ENCODE peak calls at places on chromosome 19, in eight cellular contexts. One of them, this sample, is unnamed.
A peak's percentile ranks its signal among the peaks of the same experiment; 100 is the strongest.

GRCh38 chr19:41597600-41598041 is 21.7 kb downstream of the CEACAM21 start:
- DNase-seq in germinal center: peak; percentile 88
- DNase-seq in fibroblast of the aortic adventitia: peak; percentile 70
- DNase-seq in activated T-cell treated with anti-CD3 and anti-CD28 coated beads, Interleukin-2, amount 50 U/mL, for 72 hours: peak; percentile 72
- DNase-seq in T-helper 2 cell: peak; percentile 57
- DNase-seq in HTR-8/SVneo: peak; percentile 81
- DNase-seq in stimulated activated CD8-positive, alpha-beta memory T cell treated with anti-CD3 and anti-CD28 coated beads, Interleukin-2, amount 100 ng/mL, for 1 hour: peak; percentile 53
- DNase-seq in chondrocyte: no peak
- DNase-seq in this sample: peak; percentile 48

GRCh38 chr19:38836438-38837303 is 5.1 kb upstream of the ECH1 start:
- DNase-seq in germinal center: no peak
- DNase-seq in fibroblast of the aortic adventitia: no peak
- DNase-seq in activated T-cell treated with anti-CD3 and anti-CD28 coated beads, Interleukin-2, amount 50 U/mL, for 72 hours: no peak
- DNase-seq in T-helper 2 cell: no peak
- DNase-seq in HTR-8/SVneo: no peak
- DNase-seq in stimulated activated CD8-positive, alpha-beta memory T cell treated with anti-CD3 and anti-CD28 coated beads, Interleukin-2, amount 100 ng/mL, for 1 hour: no peak
- DNase-seq in chondrocyte: no peak
- DNase-seq in this sample: no peak

GRCh38 chr19:2613507-2614295 is 88.8 kb downstream of the GNG7 start:
- DNase-seq in germinal center: peak; percentile 64
- DNase-seq in fibroblast of the aortic adventitia: peak; percentile 50
- DNase-seq in activated T-cell treated with anti-CD3 and anti-CD28 coated beads, Interleukin-2, amount 50 U/mL, for 72 hours: peak; percentile 56
- DNase-seq in T-helper 2 cell: peak; percentile 50
- DNase-seq in HTR-8/SVneo: no peak
- DNase-seq in stimulated activated CD8-positive, alpha-beta memory T cell treated with anti-CD3 and anti-CD28 coated beads, Interleukin-2, amount 100 ng/mL, for 1 hour: peak; percentile 39
- DNase-seq in chondrocyte: peak; percentile 72
- DNase-seq in this sample: no peak

GRCh38 chr19:48341006-48341405 is 15.7 kb downstream of the EMP3 start:
- DNase-seq in germinal center: no peak
- DNase-seq in fibroblast of the aortic adventitia: no peak
- DNase-seq in activated T-cell treated with anti-CD3 and anti-CD28 coated beads, Interleukin-2, amount 50 U/mL, for 72 hours: no peak
- DNase-seq in T-helper 2 cell: no peak
- DNase-seq in HTR-8/SVneo: no peak
- DNase-seq in stimulated activated CD8-positive, alpha-beta memory T cell treated with anti-CD3 and anti-CD28 coated beads, Interleukin-2, amount 100 ng/mL, for 1 hour: no peak
- DNase-seq in chondrocyte: no peak
- DNase-seq in this sample: no peak

GRCh38 chr19:50155520-50156109 is 7.5 kb downstream of the IZUMO2 start:
- DNase-seq in germinal center: no peak
- DNase-seq in fibroblast of the aortic adventitia: no peak
- DNase-seq in activated T-cell treated with anti-CD3 and anti-CD28 coated beads, Interleukin-2, amount 50 U/mL, for 72 hours: no peak
- DNase-seq in T-helper 2 cell: no peak
- DNase-seq in HTR-8/SVneo: no peak
- DNase-seq in stimulated activated CD8-positive, alpha-beta memory T cell treated with anti-CD3 and anti-CD28 coated beads, Interleukin-2, amount 100 ng/mL, for 1 hour: no peak
- DNase-seq in chondrocyte: no peak
- DNase-seq in this sample: no peak

GRCh38 chr19:4445963-4446668 is 11.5 kb downstream of the UBXN6 start:
- DNase-seq in germinal center: no peak
- DNase-seq in fibroblast of the aortic adventitia: no peak
- DNase-seq in activated T-cell treated with anti-CD3 and anti-CD28 coated beads, Interleukin-2, amount 50 U/mL, for 72 hours: no peak
- DNase-seq in T-helper 2 cell: no peak
- DNase-seq in HTR-8/SVneo: no peak
- DNase-seq in stimulated activated CD8-positive, alpha-beta memory T cell treated with anti-CD3 and anti-CD28 coated beads, Interleukin-2, amount 100 ng/mL, for 1 hour: no peak
- DNase-seq in chondrocyte: no peak
- DNase-seq in this sample: no peak

GRCh38 chr19:1266116-1266817 is 2.9 kb upstream of the CIRBP start:
- DNase-seq in germinal center: peak; percentile 86
- DNase-seq in fibroblast of the aortic adventitia: peak; percentile 78
- DNase-seq in activated T-cell treated with anti-CD3 and anti-CD28 coated beads, Interleukin-2, amount 50 U/mL, for 72 hours: peak; percentile 89
- DNase-seq in T-helper 2 cell: peak; percentile 79
- DNase-seq in HTR-8/SVneo: peak; percentile 76
- DNase-seq in stimulated activated CD8-positive, alpha-beta memory T cell treated with anti-CD3 and anti-CD28 coated beads, Interleukin-2, amount 100 ng/mL, for 1 hour: no peak
- DNase-seq in chondrocyte: no peak
- DNase-seq in this sample: peak; percentile 77

GRCh38 chr19:39759457-39760184 is 19.0 kb upstream of the LEUTX start:
- DNase-seq in germinal center: no peak
- DNase-seq in fibroblast of the aortic adventitia: no peak
- DNase-seq in activated T-cell treated with anti-CD3 and anti-CD28 coated beads, Interleukin-2, amount 50 U/mL, for 72 hours: no peak
- DNase-seq in T-helper 2 cell: no peak
- DNase-seq in HTR-8/SVneo: no peak
- DNase-seq in stimulated activated CD8-positive, alpha-beta memory T cell treated with anti-CD3 and anti-CD28 coated beads, Interleukin-2, amount 100 ng/mL, for 1 hour: no peak
- DNase-seq in chondrocyte: no peak
- DNase-seq in this sample: no peak

GRCh38 chr19:11142528-11143171 is 12.9 kb downstream of the SPC24 start:
- DNase-seq in germinal center: no peak
- DNase-seq in fibroblast of the aortic adventitia: peak; percentile 96
- DNase-seq in activated T-cell treated with anti-CD3 and anti-CD28 coated beads, Interleukin-2, amount 50 U/mL, for 72 hours: no peak
- DNase-seq in T-helper 2 cell: no peak
- DNase-seq in HTR-8/SVneo: peak; percentile 92
- DNase-seq in stimulated activated CD8-positive, alpha-beta memory T cell treated with anti-CD3 and anti-CD28 coated beads, Interleukin-2, amount 100 ng/mL, for 1 hour: no peak
- DNase-seq in chondrocyte: peak; percentile 97
- DNase-seq in this sample: peak; percentile 85

This sample was measured in foreskin melanocyte.